ENCODE peak calls at places on chromosomes 2 and 18, in seven cellular contexts. One of them, this sample, is unnamed.

GRCh38 chr2:41879367-41879871 is 168.4 kb upstream of the PKDCC start:
- DNase-seq in GM23248: no peak
- DNase-seq in AG04450: no peak
- DNase-seq in mammary epithelial cell: no peak
- DNase-seq in esophagus squamous epithelium: no peak
- DNase-seq in right cardiac atrium: peak; percentile 28
- DNase-seq in cardiac muscle cell: peak; percentile 48
- DNase-seq in this sample: peak; percentile 99

GRCh38 chr2:222319576-222320440 is 21.0 kb upstream of the PAX3 start:
- DNase-seq in right cardiac atrium: peak; percentile 70
- DNase-seq in AG04450: no peak
- DNase-seq in mammary epithelial cell: peak; percentile 22
- DNase-seq in GM23248: peak; percentile 35
- DNase-seq in esophagus squamous epithelium: no peak
- DNase-seq in cardiac muscle cell: peak; percentile 73
- DNase-seq in this sample: peak; percentile 90

GRCh38 chr2:110101911-110102774 is 13.5 kb downstream of the MALL start:
- DNase-seq in GM23248: peak; percentile 50
- DNase-seq in right cardiac atrium: peak; percentile 66
- DNase-seq in cardiac muscle cell: no peak
- DNase-seq in AG04450: no peak
- DNase-seq in mammary epithelial cell: peak; percentile 79
- DNase-seq in esophagus squamous epithelium: no peak
- DNase-seq in this sample: peak; percentile 9

GRCh38 chr18:59814872-59815271 is 84.9 kb upstream of the PMAIP1 start:
- DNase-seq in AG04450: peak; percentile 72
- DNase-seq in GM23248: peak; percentile 91
- DNase-seq in mammary epithelial cell: peak; percentile 57
- DNase-seq in cardiac muscle cell: no peak
- DNase-seq in esophagus squamous epithelium: no peak
- DNase-seq in right cardiac atrium: no peak
- DNase-seq in this sample: no peak

GRCh38 chr2:206198677-206199076 is 39.0 kb downstream of the EEF1B2 start:
- DNase-seq in right cardiac atrium: no peak
- DNase-seq in GM23248: peak; percentile 74
- DNase-seq in AG04450: no peak
- DNase-seq in esophagus squamous epithelium: no peak
- DNase-seq in cardiac muscle cell: no peak
- DNase-seq in mammary epithelial cell: peak; percentile 60
- DNase-seq in this sample: no peak

GRCh38 chr2:218578272-218578877 is 9.7 kb downstream of the CNOT9 start:
- DNase-seq in esophagus squamous epithelium: no peak
- DNase-seq in right cardiac atrium: no peak
- DNase-seq in cardiac muscle cell: no peak
- DNase-seq in AG04450: no peak
- DNase-seq in GM23248: no peak
- DNase-seq in mammary epithelial cell: no peak
- DNase-seq in this sample: no peak

GRCh38 chr2:157760949-157761348 is 115.2 kb downstream of the ACVR1 start:
- DNase-seq in GM23248: no peak
- DNase-seq in cardiac muscle cell: no peak
- DNase-seq in AG04450: no peak
- DNase-seq in right cardiac atrium: no peak
- DNase-seq in mammary epithelial cell: no peak
- DNase-seq in esophagus squamous epithelium: no peak
- DNase-seq in this sample: peak; percentile 23

GRCh38 chr2:109330056-109330455 is 201.1 kb downstream of the SH3RF3 start:
- DNase-seq in AG04450: no peak
- DNase-seq in esophagus squamous epithelium: no peak
- DNase-seq in mammary epithelial cell: no peak
- DNase-seq in right cardiac atrium: no peak
- DNase-seq in cardiac muscle cell: no peak
- DNase-seq in GM23248: peak; percentile 50
- DNase-seq in this sample: no peak

GRCh38 chr2:28175028-28175427 is 217.6 kb upstream of the FOSL2 start:
- DNase-seq in right cardiac atrium: no peak
- DNase-seq in cardiac muscle cell: no peak
- DNase-seq in AG04450: no peak
- DNase-seq in GM23248: no peak
- DNase-seq in mammary epithelial cell: no peak
- DNase-seq in esophagus squamous epithelium: no peak
- DNase-seq in this sample: peak; percentile 17

GRCh38 chr2:238183846-238184245 is 19.6 kb downstream of the ILKAP start:
- DNase-seq in right cardiac atrium: no peak
- DNase-seq in esophagus squamous epithelium: no peak
- DNase-seq in AG04450: no peak
- DNase-seq in mammary epithelial cell: no peak
- DNase-seq in GM23248: no peak
- DNase-seq in cardiac muscle cell: no peak
- DNase-seq in this sample: no peak

GRCh38 chr2:61775956-61776570 is 77.8 kb downstream of the FAM161A start:
- DNase-seq in AG04450: no peak
- DNase-seq in mammary epithelial cell: no peak
- DNase-seq in GM23248: no peak
- DNase-seq in cardiac muscle cell: no peak
- DNase-seq in esophagus squamous epithelium: no peak
- DNase-seq in right cardiac atrium: no peak
- DNase-seq in this sample: no peak

GRCh38 chr18:42619771-42620170 is 495.7 kb downstream of the RIT2 start:
- DNase-seq in esophagus squamous epithelium: no peak
- DNase-seq in AG04450: no peak
- DNase-seq in cardiac muscle cell: no peak
- DNase-seq in GM23248: no peak
- DNase-seq in mammary epithelial cell: no peak
- DNase-seq in right cardiac atrium: no peak
- DNase-seq in this sample: no peak

GRCh38 chr18:63286926-63287325 is 32.6 kb downstream of the BCL2 start:
- DNase-seq in right cardiac atrium: no peak
- DNase-seq in mammary epithelial cell: no peak
- DNase-seq in GM23248: no peak
- DNase-seq in esophagus squamous epithelium: no peak
- DNase-seq in cardiac muscle cell: no peak
- DNase-seq in AG04450: no peak
- DNase-seq in this sample: no peak

GRCh38 chr2:129658430-129658829 is 321.0 kb upstream of the RAB6C start:
- DNase-seq in cardiac muscle cell: no peak
- DNase-seq in esophagus squamous epithelium: no peak
- DNase-seq in GM23248: no peak
- DNase-seq in mammary epithelial cell: no peak
- DNase-seq in AG04450: no peak
- DNase-seq in right cardiac atrium: no peak
- DNase-seq in this sample: no peak

GRCh38 chr18:77054288-77054605 is 78.3 kb downstream of the MBP start:
- DNase-seq in mammary epithelial cell: no peak
- DNase-seq in GM23248: no peak
- DNase-seq in esophagus squamous epithelium: no peak
- DNase-seq in right cardiac atrium: peak; percentile 64
- DNase-seq in AG04450: no peak
- DNase-seq in cardiac muscle cell: no peak
- DNase-seq in this sample: no peak

GRCh38 chr2:69601179-69601612 is 42.3 kb downstream of the AAK1 start:
- DNase-seq in cardiac muscle cell: no peak
- DNase-seq in mammary epithelial cell: peak; percentile 73
- DNase-seq in right cardiac atrium: no peak
- DNase-seq in esophagus squamous epithelium: no peak
- DNase-seq in AG04450: peak; percentile 74
- DNase-seq in GM23248: peak; percentile 87
- DNase-seq in this sample: no peak

GRCh38 chr2:239111401-239112100 is 263.7 kb downstream of the TWIST2 start:
- DNase-seq in GM23248: no peak
- DNase-seq in right cardiac atrium: peak; percentile 63
- DNase-seq in esophagus squamous epithelium: no peak
- DNase-seq in AG04450: no peak
- DNase-seq in mammary epithelial cell: no peak
- DNase-seq in cardiac muscle cell: no peak
- DNase-seq in this sample: no peak

GRCh38 chr2:176830362-176830761 is 382.2 kb upstream of the HNRNPA3 start:
- DNase-seq in esophagus squamous epithelium: no peak
- DNase-seq in GM23248: peak; percentile 13
- DNase-seq in cardiac muscle cell: peak; percentile 13
- DNase-seq in right cardiac atrium: no peak
- DNase-seq in AG04450: no peak
- DNase-seq in mammary epithelial cell: no peak
- DNase-seq in this sample: no peak

GRCh38 chr2:196851068-196851467 is 41.9 kb upstream of the C2orf66 start:
- DNase-seq in AG04450: no peak
- DNase-seq in esophagus squamous epithelium: no peak
- DNase-seq in cardiac muscle cell: no peak
- DNase-seq in GM23248: no peak
- DNase-seq in mammary epithelial cell: no peak
- DNase-seq in right cardiac atrium: no peak
- DNase-seq in this sample: no peak

GRCh38 chr2:231970461-231970860 is 8.9 kb downstream of the DIS3L2 start:
- DNase-seq in mammary epithelial cell: peak; percentile 16
- DNase-seq in right cardiac atrium: no peak
- DNase-seq in esophagus squamous epithelium: no peak
- DNase-seq in cardiac muscle cell: no peak
- DNase-seq in GM23248: no peak
- DNase-seq in AG04450: no peak
- DNase-seq in this sample: no peak

GRCh38 chr2:150075831-150076230 is 411.6 kb downstream of the RND3 start:
- DNase-seq in right cardiac atrium: no peak
- DNase-seq in esophagus squamous epithelium: no peak
- DNase-seq in AG04450: peak; percentile 41
- DNase-seq in GM23248: peak; percentile 92
- DNase-seq in mammary epithelial cell: peak; percentile 84
- DNase-seq in cardiac muscle cell: no peak
- DNase-seq in this sample: no peak
- H3K27ac ChIP-seq in right cardiac atrium: no peak overlapping the region
- H3K27ac ChIP-seq in esophagus squamous epithelium: no peak overlapping the region
- H3K27ac ChIP-seq in AG04450: peak overlapping the region; percentile 75
- H3K27ac ChIP-seq in GM23248: peak overlapping the region; percentile 95
- H3K27ac ChIP-seq in mammary epithelial cell: peak overlapping the region; percentile 62
- H3K27ac ChIP-seq in cardiac muscle cell: no peak overlapping the region
- H3K27ac ChIP-seq in this sample: no peak overlapping the region

GRCh38 chr2:101960903-101961286 is 30.9 kb upstream of the IL1R2 start:
- DNase-seq in esophagus squamous epithelium: no peak
- DNase-seq in GM23248: no peak
- DNase-seq in mammary epithelial cell: no peak
- DNase-seq in AG04450: no peak
- DNase-seq in cardiac muscle cell: no peak
- DNase-seq in right cardiac atrium: peak; percentile 74
- DNase-seq in this sample: no peak

GRCh38 chr2:101967826-101968498 is 23.8 kb upstream of the IL1R2 start:
- DNase-seq in mammary epithelial cell: no peak
- DNase-seq in AG04450: no peak
- DNase-seq in GM23248: peak; percentile 74
- DNase-seq in cardiac muscle cell: no peak
- DNase-seq in right cardiac atrium: peak; percentile 66
- DNase-seq in esophagus squamous epithelium: no peak
- DNase-seq in this sample: no peak

GRCh38 chr2:101961287-101962242 is 30.2 kb upstream of the IL1R2 start:
- DNase-seq in mammary epithelial cell: no peak
- DNase-seq in GM23248: peak; percentile 97
- DNase-seq in AG04450: peak; percentile 95
- DNase-seq in right cardiac atrium: peak; percentile 94
- DNase-seq in esophagus squamous epithelium: peak; percentile 15
- DNase-seq in cardiac muscle cell: peak; percentile 20
- DNase-seq in this sample: no peak

GRCh38 chr2:101962243-101962809 is 29.4 kb upstream of the IL1R2 start:
- DNase-seq in GM23248: no peak
- DNase-seq in esophagus squamous epithelium: no peak
- DNase-seq in right cardiac atrium: no peak
- DNase-seq in mammary epithelial cell: no peak
- DNase-seq in AG04450: no peak
- DNase-seq in cardiac muscle cell: no peak
- DNase-seq in this sample: no peak

DNA sequence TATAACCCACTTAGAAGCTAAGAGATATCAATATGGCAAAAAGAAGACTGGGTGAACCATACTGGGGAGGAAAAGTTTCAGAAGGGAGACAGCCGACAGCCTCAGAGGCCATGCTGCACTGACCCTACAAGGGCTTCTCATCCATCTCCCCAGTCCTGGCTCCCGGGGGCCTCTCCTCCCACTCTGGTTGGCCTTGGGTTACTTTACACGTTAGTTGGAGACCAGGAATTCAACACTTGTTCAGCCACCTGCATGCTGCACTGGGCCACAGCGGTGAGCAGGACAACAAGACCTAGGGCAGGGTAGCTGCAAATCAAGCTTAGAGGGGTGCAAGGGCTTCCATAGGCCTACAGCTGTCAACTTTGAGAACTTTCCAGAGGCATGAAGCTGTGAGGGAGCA is 28.6 kb upstream of the IL1R2 start:
- DNase-seq in GM23248: no peak
- DNase-seq in right cardiac atrium: no peak
- DNase-seq in AG04450: no peak
- DNase-seq in cardiac muscle cell: no peak
- DNase-seq in esophagus squamous epithelium: no peak
- DNase-seq in mammary epithelial cell: no peak
- DNase-seq in this sample: no peak
- H3K27ac ChIP-seq in GM23248: no peak overlapping the region
- H3K27ac ChIP-seq in right cardiac atrium: no peak overlapping the region
- H3K27ac ChIP-seq in AG04450: no peak overlapping the region
- H3K27ac ChIP-seq in cardiac muscle cell: no peak overlapping the region
- H3K27ac ChIP-seq in esophagus squamous epithelium: peak overlapping the region; percentile 38
- H3K27ac ChIP-seq in mammary epithelial cell: no peak overlapping the region
- H3K27ac ChIP-seq in this sample: no peak overlapping the region

GRCh38 chr2:118186858-118187254 is 98.6 kb downstream of the INSIG2 start:
- DNase-seq in AG04450: no peak
- DNase-seq in right cardiac atrium: no peak
- DNase-seq in GM23248: no peak
- DNase-seq in cardiac muscle cell: no peak
- DNase-seq in mammary epithelial cell: no peak
- DNase-seq in esophagus squamous epithelium: no peak
- DNase-seq in this sample: no peak
- H3K27ac ChIP-seq in AG04450: peak overlapping the region; percentile 70
- H3K27ac ChIP-seq in right cardiac atrium: peak overlapping the region; percentile 57
- H3K27ac ChIP-seq in GM23248: peak overlapping the region; percentile 84
- H3K27ac ChIP-seq in cardiac muscle cell: peak overlapping the region; percentile 98
- H3K27ac ChIP-seq in mammary epithelial cell: no peak overlapping the region
- H3K27ac ChIP-seq in esophagus squamous epithelium: no peak overlapping the region
- H3K27ac ChIP-seq in this sample: no peak overlapping the region

DNA sequence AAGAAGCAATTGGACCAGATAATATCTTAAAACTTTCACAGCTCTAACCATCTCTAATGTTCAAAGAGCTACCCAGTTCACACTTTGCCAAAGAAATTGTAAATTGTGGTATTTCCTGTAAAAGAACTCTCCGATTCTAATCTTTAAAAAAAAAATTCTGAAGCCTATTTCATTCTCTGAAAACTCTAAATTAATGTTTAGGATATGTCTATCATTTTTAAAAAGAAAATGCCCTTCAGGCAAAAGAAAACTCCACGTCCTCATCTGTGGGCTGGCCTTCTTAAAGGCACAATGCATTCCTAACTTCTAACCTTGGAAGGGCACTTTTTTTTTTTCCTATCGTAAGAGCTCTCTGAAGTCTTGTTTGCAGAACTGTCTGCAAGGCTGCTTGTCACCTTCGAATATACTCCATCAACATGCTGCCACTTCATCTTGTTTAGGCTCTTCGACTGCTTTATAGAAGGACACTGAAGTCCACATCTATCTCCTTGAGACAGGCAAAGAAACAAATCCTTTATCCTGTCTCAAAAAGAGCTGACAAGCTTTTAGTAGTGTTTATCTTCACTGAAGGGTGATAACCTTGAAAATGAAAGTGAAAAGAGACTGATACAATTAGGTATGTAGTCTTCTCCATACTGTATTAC is 124.3 kb upstream of the SLC39A10 start:
- DNase-seq in GM23248: peak; percentile 75
- DNase-seq in esophagus squamous epithelium: no peak
- DNase-seq in cardiac muscle cell: peak; percentile 46
- DNase-seq in AG04450: no peak
- DNase-seq in right cardiac atrium: no peak
- DNase-seq in mammary epithelial cell: peak; percentile 23
- DNase-seq in this sample: no peak
- H3K27ac ChIP-seq in GM23248: peak overlapping the region; percentile 95
- H3K27ac ChIP-seq in esophagus squamous epithelium: no peak overlapping the region
- H3K27ac ChIP-seq in cardiac muscle cell: peak overlapping the region; percentile 80
- H3K27ac ChIP-seq in AG04450: peak overlapping the region; percentile 53
- H3K27ac ChIP-seq in right cardiac atrium: no peak overlapping the region
- H3K27ac ChIP-seq in mammary epithelial cell: peak overlapping the region; percentile 18
- H3K27ac ChIP-seq in this sample: no peak overlapping the region

GRCh38 chr2:9336534-9337354 is 86.6 kb downstream of the ITGB1BP1 start:
- DNase-seq in right cardiac atrium: no peak
- DNase-seq in esophagus squamous epithelium: no peak
- DNase-seq in mammary epithelial cell: peak; percentile 90
- DNase-seq in GM23248: peak; percentile 87
- DNase-seq in cardiac muscle cell: peak; percentile 40
- DNase-seq in AG04450: peak; percentile 94
- DNase-seq in this sample: peak; percentile 93
- H3K27ac ChIP-seq in right cardiac atrium: no peak overlapping the region
- H3K27ac ChIP-seq in esophagus squamous epithelium: no peak overlapping the region
- H3K27ac ChIP-seq in mammary epithelial cell: no peak overlapping the region
- H3K27ac ChIP-seq in GM23248: peak overlapping the region; percentile 36
- H3K27ac ChIP-seq in cardiac muscle cell: no peak overlapping the region
- H3K27ac ChIP-seq in AG04450: peak overlapping the region; percentile 77
- H3K27ac ChIP-seq in this sample: peak overlapping the region; percentile 68

This sample was measured in SJCRH30.